ENCODE peak calls at places on chromosomes 13 and 19, in eight cellular contexts. R, M, F, K, I, B, G and D are unnamed samples.

GRCh38 chr19:30362156-30362754 is 9.9 kb upstream of the ZNF536 start:
- DNase-seq in F (no peak), R (no peak), I (no peak), B (no peak), K (no peak), G (peak), M (no peak), D (no peak)

GRCh38 chr19:53910170-53910518 is 1.1 kb downstream of the CACNG7 start:
- DNase-seq in K (no peak), G (no peak), I (no peak), B (no peak), R (peak), F (no peak), M (no peak), D (no peak)

GRCh38 chr13:102122147-102122546 is 279.7 kb downstream of the FGF14 start:
- DNase-seq in M (no peak), K (no peak), G (no peak), B (no peak), F (no peak), I (no peak), R (no peak), D (no peak)

GRCh38 chr13:76944457-76944856 is 3.9 kb upstream of the ACOD1 start:
- DNase-seq in G (no peak), K (no peak), R (no peak), M (peak), I (no peak), F (no peak), B (no peak), D (no peak)

GRCh38 chr13:110371550-110372465 is 64.7 kb downstream of the COL4A2 start:
- DNase-seq in B (no peak), K (no peak), M (no peak), I (no peak), G (no peak), R (no peak), F (no peak), D (no peak)

GRCh38 chr19:35545001-35545854 is at the start of gene TMEM147:
- DNase-seq in M (peak), K (peak), F (peak), I (peak), B (peak), G (peak), R (peak), D (peak)

GRCh38 chr13:73215807-73216206 is 157.0 kb downstream of the KLF5 start:
- DNase-seq in F (no peak), B (no peak), I (no peak), K (peak), R (no peak), G (no peak), M (no peak), D (no peak)

GRCh38 chr13:72244788-72245187 is 377.8 kb upstream of the DACH1 start:
- DNase-seq in R (no peak), G (no peak), K (no peak), F (no peak), M (no peak), I (no peak), B (no peak), D (no peak)

GRCh38 chr13:30486230-30487074 is 20.7 kb upstream of the HMGB1 start:
- DNase-seq in R (no peak), M (no peak), F (no peak), I (no peak), G (peak), B (no peak), K (peak), D (no peak)

GRCh38 chr13:51874651-51875050 is 12.9 kb downstream of the CCDC70 start:
- DNase-seq in B (no peak), I (no peak), M (no peak), K (no peak), G (no peak), R (no peak), F (no peak), D (no peak)

GRCh38 chr13:106491463-106491862 is 44.0 kb downstream of the EFNB2 start:
- DNase-seq in K (no peak), I (no peak), M (no peak), F (no peak), R (no peak), B (no peak), G (no peak), D (no peak)

GRCh38 chr19:5484398-5485285 is 29.4 kb downstream of the ZNRF4 start:
- DNase-seq in F (no peak), G (no peak), I (no peak), R (no peak), B (no peak), M (no peak), K (no peak), D (no peak)

GRCh38 chr13:40445557-40445990 is 220.9 kb downstream of the FOXO1 start:
- DNase-seq in M (no peak), K (peak), G (no peak), I (no peak), R (peak), B (peak), F (peak), D (peak)

GRCh38 chr19:44142014-44142523 is 715 bp downstream of the ZNF234 start:
- DNase-seq in R (no peak), M (peak), F (peak), K (no peak), I (no peak), B (no peak), G (no peak), D (no peak)

GRCh38 chr19:40585677-40586422 is 9.2 kb downstream of the SHKBP1 start:
- DNase-seq in K (no peak), I (no peak), F (no peak), M (peak), G (no peak), B (no peak), R (no peak), D (peak)

GRCh38 chr19:10191347-10191746 is 3.4 kb downstream of the DNMT1 start:
- DNase-seq in M (no peak), F (peak), R (no peak), I (no peak), B (no peak), K (no peak), G (peak), D (no peak)

GRCh38 chr13:23739597-23739996 is 149.6 kb downstream of the MIPEP start:
- DNase-seq in G (no peak), F (no peak), I (no peak), R (no peak), B (no peak), K (no peak), M (no peak), D (no peak)

GRCh38 chr13:40096357-40096911 is 441.0 kb downstream of the COG6 start:
- DNase-seq in G (no peak), R (no peak), I (no peak), B (no peak), K (no peak), M (no peak), F (no peak), D (no peak)

GRCh38 chr19:4539697-4540581 is at the start of gene LRG1:
- DNase-seq in R (no peak), F (peak), I (no peak), G (no peak), M (peak), K (peak), B (no peak), D (peak)

GRCh38 chr19:37997911-37998344 is 90.9 kb downstream of the SIPA1L3 start:
- DNase-seq in G (no peak), M (no peak), K (no peak), R (no peak), F (no peak), I (no peak), B (no peak), D (no peak)

GRCh38 chr19:39448271-39448670 is 2.9 kb downstream of the SUPT5H start:
- DNase-seq in R (no peak), M (peak), I (no peak), G (no peak), F (no peak), K (no peak), B (no peak), D (no peak)

GRCh38 chr13:52156724-52157251 is 2.6 kb downstream of the NEK3 start:
- DNase-seq in B (no peak), K (no peak), I (no peak), G (no peak), M (no peak), R (no peak), F (no peak), D (no peak)

GRCh38 chr13:50678464-50679162 is 164.9 kb downstream of the DLEU7 start:
- DNase-seq in I (no peak), F (no peak), K (no peak), B (no peak), G (no peak), R (no peak), M (no peak), D (no peak)

GRCh38 chr19:8451885-8452284 is 7.1 kb downstream of the HNRNPM start:
- DNase-seq in I (peak), M (peak), K (no peak), R (no peak), G (no peak), F (no peak), B (no peak), D (no peak)

GRCh38 chr19:6772028-6772865 is at the start of gene VAV1:
- DNase-seq in M (peak), B (peak), G (no peak), F (peak), I (no peak), K (peak), R (peak), D (peak)

GRCh38 chr19:29040951-29041350 is 172.0 kb downstream of the UQCRFS1 start:
- DNase-seq in I (no peak), M (no peak), K (no peak), G (no peak), F (no peak), R (no peak), B (no peak), D (no peak)

GRCh38 chr19:16615788-16616187 is 12.2 kb downstream of the MED26 start:
- DNase-seq in I (no peak), B (no peak), R (no peak), G (no peak), F (no peak), M (no peak), K (no peak), D (no peak)

GRCh38 chr13:109412232-109412935 is 374.0 kb downstream of the IRS2 start:
- DNase-seq in B (no peak), K (peak), G (no peak), R (no peak), I (no peak), F (peak), M (peak), D (peak)

GRCh38 chr19:29743681-29744080 is 28.6 kb upstream of the C19orf12 start:
- DNase-seq in G (no peak), B (no peak), M (no peak), I (no peak), F (no peak), R (no peak), K (no peak), D (no peak)

GRCh38 chr13:39881887-39882286 is 226.4 kb downstream of the COG6 start:
- DNase-seq in B (no peak), F (no peak), K (no peak), R (no peak), I (no peak), G (no peak), M (no peak), D (no peak)

GRCh38 chr13:80074811-80075210 is 266.1 kb downstream of the SPRY2 start:
- DNase-seq in M (no peak), G (no peak), B (no peak), R (no peak), K (no peak), F (no peak), I (no peak), D (no peak)

GRCh38 chr13:77781804-77782203 is 84.3 kb downstream of the SLAIN1 start:
- DNase-seq in M (no peak), R (no peak), F (peak), K (no peak), G (no peak), I (no peak), B (no peak), D (no peak)

GRCh38 chr19:50333737-50334617 is 4.8 kb upstream of the KCNC3 start:
- DNase-seq in K (peak), B (no peak), F (peak), R (peak), G (peak), M (peak), I (peak), D (peak)

GRCh38 chr19:45601524-45602522 is at the start of gene GPR4:
- DNase-seq in F (peak), B (no peak), R (no peak), M (no peak), I (no peak), G (no peak), K (no peak), D (peak)

GRCh38 chr19:45598267-45599011 is 3.6 kb downstream of the GPR4 start:
- DNase-seq in R (no peak), I (no peak), F (peak), K (no peak), G (no peak), B (no peak), M (peak), D (no peak)

GRCh38 chr19:45600340-45600885 is 1.6 kb downstream of the GPR4 start:
- DNase-seq in I (no peak), R (no peak), G (no peak), K (no peak), B (no peak), F (no peak), M (no peak), D (no peak)

GRCh38 chr19:45599286-45599685 is 2.7 kb downstream of the GPR4 start:
- DNase-seq in M (no peak), B (no peak), K (no peak), I (no peak), R (no peak), G (no peak), F (no peak), D (no peak)

GRCh38 chr19:45601115-45601514 is 897 bp downstream of the GPR4 start:
- DNase-seq in G (no peak), B (no peak), M (no peak), R (no peak), F (peak), K (no peak), I (no peak), D (no peak)
- H3K27ac ChIP-seq in G (peak), B (peak), M (no peak), R (peak), F (peak), K (peak), I (no peak), D (peak)

GRCh38 chr19:18895828-18896341 is at the start of gene CERS1:
- DNase-seq in K (no peak), I (no peak), G (no peak), M (no peak), B (no peak), F (no peak), R (no peak), D (no peak)

GRCh38 chr19:18897108-18898029 is 1.4 kb upstream of the CERS1 start:
- DNase-seq in M (no peak), F (no peak), B (no peak), K (no peak), G (no peak), I (no peak), R (no peak), D (peak)

GRCh38 chr19:18898081-18898532 is 2.1 kb upstream of the CERS1 start:
- DNase-seq in G (no peak), B (no peak), R (no peak), K (no peak), I (no peak), M (no peak), F (no peak), D (peak)

GRCh38 chr19:18895038-18895827 is 725 bp downstream of the CERS1 start:
- DNase-seq in K (peak), I (no peak), M (peak), R (peak), B (no peak), G (no peak), F (no peak), D (peak)

GRCh38 chr19:18896421-18896841 is 473 bp upstream of the CERS1 start:
- DNase-seq in F (no peak), R (no peak), M (peak), B (no peak), I (no peak), G (no peak), K (no peak), D (peak)
- TF ChIP-seq CTCF in F (no peak), R (no peak), M (no peak), B (no peak), I (no peak), G (no peak), K (no peak), D (no peak)

GRCh38 chr13:33016414-33017409 is at the start of gene KL:
- DNase-seq in R (peak), B (no peak), K (peak), F (peak), G (no peak), M (peak), I (peak), D (peak)

GRCh38 chr13:33017410-33017929 is 1.2 kb downstream of the KL start:
- DNase-seq in I (peak), F (peak), G (no peak), R (peak), K (peak), M (peak), B (no peak), D (no peak)

GRCh38 chr13:33014291-33014690 is 1.9 kb upstream of the KL start:
- DNase-seq in K (no peak), B (no peak), F (no peak), I (no peak), M (no peak), G (no peak), R (no peak), D (no peak)

GRCh38 chr13:33015275-33015674 is 948 bp upstream of the KL start:
- DNase-seq in B (no peak), F (peak), K (no peak), G (no peak), I (no peak), M (peak), R (no peak), D (peak)

GRCh38 chr13:33015791-33016323 is 366 bp upstream of the KL start:
- DNase-seq in M (no peak), B (no peak), K (peak), G (peak), R (peak), I (no peak), F (peak), D (peak)
- H3K27ac ChIP-seq in M (no peak), B (peak), K (peak), G (peak), R (peak), I (peak), F (peak), D (peak)

GRCh38 chr13:114123448-114123847 is 9.0 kb downstream of the RASA3 start:
- DNase-seq in G (no peak), M (no peak), F (no peak), R (no peak), K (no peak), I (no peak), B (no peak), D (no peak)
- TF ChIP-seq CTCF in G (no peak), M (no peak), F (no peak), R (no peak), K (no peak), I (no peak), B (no peak), D (no peak)

GRCh38 chr19:990119-990571 is 6.0 kb downstream of the WDR18 start:
- DNase-seq in F (no peak), I (no peak), B (no peak), G (no peak), R (no peak), M (no peak), K (no peak), D (no peak)

GRCh38 chr19:992670-993055 is 7.6 kb upstream of the GRIN3B start:
- DNase-seq in K (no peak), R (no peak), M (no peak), I (no peak), G (no peak), F (no peak), B (no peak), D (no peak)

GRCh38 chr19:991932-992669 is 8.0 kb downstream of the WDR18 start:
- DNase-seq in K (no peak), B (no peak), G (no peak), R (no peak), M (no peak), I (no peak), F (no peak), D (no peak)

GRCh38 chr19:990746-991145 is 6.6 kb downstream of the WDR18 start:
- DNase-seq in I (no peak), R (peak), G (no peak), B (no peak), F (no peak), M (no peak), K (no peak), D (no peak)

GRCh38 chr19:991174-991931 is 7.2 kb downstream of the WDR18 start:
- DNase-seq in F (no peak), R (peak), B (no peak), M (peak), G (no peak), K (peak), I (no peak), D (no peak)
- H3K27ac ChIP-seq in F (no peak), R (no peak), B (no peak), M (no peak), G (no peak), K (no peak), I (no peak), D (no peak)

DNA sequence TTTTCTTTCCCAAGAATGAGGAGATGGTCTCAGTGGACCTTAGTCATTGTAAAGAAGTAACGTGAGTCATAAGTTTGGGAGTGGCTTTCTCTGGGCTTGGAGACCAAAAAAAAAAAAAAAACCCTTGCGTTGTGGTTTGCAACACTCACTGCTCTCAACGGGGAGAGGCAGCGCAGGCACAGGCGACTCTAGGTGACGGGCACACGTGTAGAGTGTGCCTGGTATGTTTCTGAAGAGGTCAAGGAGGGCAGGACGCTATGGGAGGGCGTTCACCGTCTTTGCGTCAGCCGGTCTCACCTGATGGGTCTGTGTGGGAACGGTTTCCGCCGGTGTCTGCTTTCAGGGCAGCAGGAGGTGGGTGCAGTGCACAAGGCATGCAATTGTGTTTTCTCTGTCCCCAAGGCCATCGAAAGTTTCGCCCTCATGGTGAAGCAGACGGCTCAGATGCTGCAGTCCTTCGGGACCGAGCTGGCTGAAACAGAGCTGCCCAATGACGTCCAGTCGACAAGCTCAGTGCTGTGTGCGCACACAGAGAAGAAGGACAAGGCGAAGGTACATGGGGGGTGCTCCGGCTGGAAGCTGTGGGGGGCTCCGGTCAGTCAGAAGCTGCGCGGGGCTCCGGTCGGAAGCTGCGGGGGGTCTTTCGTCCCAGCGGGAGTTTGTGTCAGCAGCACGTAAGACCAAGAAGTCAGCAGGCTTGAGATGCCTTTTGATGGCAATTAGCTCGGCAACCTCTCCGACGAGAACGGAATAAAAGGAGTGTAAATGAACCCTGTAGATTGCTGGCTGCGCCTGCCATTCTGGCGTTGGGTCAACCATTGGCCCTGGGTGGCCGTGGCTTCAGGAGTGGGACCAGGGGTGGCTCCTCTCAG is 40.8 kb upstream of the F7 start:
- DNase-seq in R (peak), I (no peak), G (no peak), F (no peak), M (no peak), B (no peak), K (no peak), D (no peak)
- TF ChIP-seq CTCF in R (no peak), I (no peak), G (no peak), F (no peak), M (no peak), B (no peak), K (no peak), D (no peak)

DNA sequence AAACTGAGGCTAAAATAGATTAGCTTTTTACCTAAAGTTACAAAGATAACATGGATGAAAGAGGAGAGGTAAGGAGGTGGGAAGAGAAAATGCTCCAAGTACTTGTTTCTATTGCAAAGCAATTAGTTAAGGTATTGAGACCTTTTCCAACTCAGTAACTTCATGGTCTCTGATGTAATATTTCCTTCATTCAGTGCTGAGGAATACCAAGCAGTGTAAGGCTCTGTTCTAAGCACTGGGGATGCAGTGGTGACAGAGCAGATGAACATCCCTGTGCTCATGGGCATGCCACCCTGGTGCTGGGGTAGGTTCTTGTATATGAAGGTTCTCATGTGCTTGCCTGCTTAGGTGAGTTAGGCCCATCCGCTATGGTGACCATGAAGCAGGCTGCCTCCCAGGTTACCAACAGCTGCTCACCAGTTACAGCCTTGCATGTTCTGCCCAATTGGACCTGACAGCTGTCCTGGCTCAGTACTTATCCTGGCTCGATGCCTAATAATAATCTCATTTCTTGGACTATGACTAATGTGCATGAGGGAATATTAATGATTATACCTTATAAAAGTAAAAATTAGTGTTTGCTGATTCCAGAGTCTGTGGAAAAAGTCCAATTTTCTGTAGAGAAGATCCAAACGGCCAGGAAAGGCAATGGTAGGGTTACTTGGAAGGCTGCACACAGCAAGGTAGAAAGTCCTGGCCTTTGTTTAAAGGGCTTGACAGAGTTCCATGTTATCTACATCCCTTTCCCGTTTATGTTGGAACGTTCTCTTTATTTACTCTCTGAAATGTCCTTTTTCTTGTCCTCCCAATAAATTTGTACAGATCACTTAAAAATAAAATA is 48.3 kb downstream of the LATS2 start:
- DNase-seq in B (no peak), R (no peak), K (no peak), I (no peak), M (no peak), F (no peak), G (no peak), D (no peak)
- H3K27ac ChIP-seq in B (no peak), R (peak), K (no peak), I (peak), M (no peak), F (peak), G (no peak), D (peak)